ENCODE peak calls at places on chromosomes 7 and 10, in five cellular contexts. U is GM23338; Y is A549; B is effector memory CD4-positive, alpha-beta T cell; W is right cardiac atrium. K is an unnamed sample.

GRCh38 chr7:38310601-38311057 is 37.2 kb upstream of the TARP start:
- DNase-seq in U (no peak), Y (no peak), B (no peak), W (peak; percentile 80), K (no peak)

GRCh38 chr7:30913821-30914515 is 2.3 kb downstream of the AQP1 start:
- DNase-seq in U (no peak), Y (no peak), B (no peak), W (peak; percentile 55), K (no peak)

GRCh38 chr7:82726038-82726800 is 282.6 kb upstream of the CACNA2D1 start:
- DNase-seq in U (no peak), Y (no peak), B (no peak), W (no peak), K (no peak)

GRCh38 chr7:28354601-28355062 is 57.7 kb upstream of the CREB5 start:
- DNase-seq in U (peak; percentile 17), Y (peak; percentile 35), B (no peak), W (no peak), K (no peak)

GRCh38 chr7:77466455-77466854 is 50.3 kb upstream of the GSAP start:
- DNase-seq in U (no peak), Y (no peak), B (no peak), W (no peak), K (no peak)

GRCh38 chr7:68014031-68014774 is 1017.6 kb downstream of the TYW1 start:
- DNase-seq in U (no peak), Y (no peak), B (no peak), W (no peak), K (no peak)

GRCh38 chr7:71988176-71988575 is 424.0 kb downstream of the CALN1 start:
- DNase-seq in U (no peak), Y (no peak), B (no peak), W (no peak), K (no peak)

GRCh38 chr7:112995091-112995824 is 91.4 kb downstream of the GPR85 start:
- DNase-seq in U (peak; percentile 20), Y (no peak), B (no peak), W (peak; percentile 42), K (no peak)

GRCh38 chr7:38229386-38229785 is 44.0 kb downstream of the TARP start:
- DNase-seq in U (no peak), Y (no peak), B (no peak), W (no peak), K (no peak)

GRCh38 chr10:133528845-133529575 is 1.8 kb downstream of the CYP2E1 start:
- DNase-seq in U (peak; percentile 52), Y (no peak), B (no peak), W (no peak), K (no peak)

GRCh38 chr7:116393654-116394053 is 105.9 kb upstream of the CAV2 start:
- DNase-seq in U (no peak), Y (no peak), B (no peak), W (peak; percentile 54), K (no peak)

GRCh38 chr10:84265378-84265777 is 20.5 kb downstream of the RGR start:
- DNase-seq in U (no peak), Y (no peak), B (no peak), W (no peak), K (no peak)

GRCh38 chr7:108328174-108328651 is 128.0 kb downstream of the NRCAM start:
- DNase-seq in U (peak; percentile 50), Y (no peak), B (no peak), W (no peak), K (no peak)

GRCh38 chr10:6119423-6119822 is 30.6 kb downstream of the RBM17 start:
- DNase-seq in U (no peak), Y (no peak), B (no peak), W (no peak), K (no peak)

GRCh38 chr10:18378766-18379165 is 238.5 kb downstream of the CACNB2 start:
- DNase-seq in U (no peak), Y (no peak), B (no peak), W (no peak), K (no peak)

GRCh38 chr10:1732501-1733123 is 4.7 kb downstream of the ADARB2 start:
- DNase-seq in U (no peak), Y (no peak), B (no peak), W (no peak), K (no peak)

GRCh38 chr10:18594574-18595156 is 56.7 kb downstream of the NSUN6 start:
- DNase-seq in U (peak; percentile 51), Y (no peak), B (no peak), W (no peak), K (no peak)

GRCh38 chr10:72061491-72061890 is 26.9 kb downstream of the SPOCK2 start:
- DNase-seq in U (peak; percentile 64), Y (no peak), B (no peak), W (no peak), K (no peak)

GRCh38 chr7:1934017-1934416 is 263.9 kb downstream of the ELFN1 start:
- DNase-seq in U (no peak), Y (no peak), B (no peak), W (peak; percentile 31), K (peak; percentile 68)
- H3K27ac ChIP-seq in U (no peak overlapping the region), Y (no peak overlapping the region), B (no peak overlapping the region), W (no peak overlapping the region), K (no peak overlapping the region)

DNA sequence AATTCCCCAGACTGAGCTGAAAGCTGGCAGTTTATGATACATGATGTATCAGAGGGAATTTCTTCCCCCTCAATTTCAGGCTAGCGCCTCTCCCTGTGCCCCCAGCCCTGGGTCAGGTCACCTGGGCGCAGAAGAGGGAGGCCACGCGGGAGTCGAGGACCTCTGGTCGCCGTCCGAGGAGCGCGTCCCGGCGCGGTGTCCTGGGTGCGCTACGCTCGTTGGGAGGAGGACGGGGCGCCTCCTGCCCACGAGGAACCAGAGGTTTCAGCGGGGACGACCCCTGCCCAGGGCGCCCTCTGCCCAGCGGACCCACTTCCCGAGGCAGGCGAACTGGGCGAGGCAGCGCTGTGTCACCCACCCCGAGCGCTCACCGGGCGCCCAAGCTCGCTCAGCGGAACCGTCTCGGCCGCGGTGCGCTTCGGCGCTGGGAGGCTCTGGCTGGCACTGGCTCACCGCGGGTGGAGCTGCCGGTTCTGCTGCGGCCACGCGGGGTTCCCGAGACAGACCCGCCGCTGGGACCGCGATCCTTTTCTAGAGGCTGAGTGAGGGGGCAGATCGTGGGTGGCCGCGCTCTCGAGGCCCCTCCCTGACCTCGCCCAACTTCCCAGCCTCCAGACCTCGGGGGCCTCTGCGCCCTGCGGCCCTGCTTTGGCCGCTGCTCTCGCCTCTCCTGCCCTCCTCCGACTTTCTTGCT is at the start of gene FAM237B:
- DNase-seq in U (peak; percentile 56), Y (peak; percentile 21), B (no peak), W (peak; percentile 57), K (peak; percentile 74)
- H3K4me3 ChIP-seq in U (peak within 1 kb of the TSS; percentile 57), Y (peak within 1 kb of the TSS; percentile 39), B (no peak within 1 kb of the TSS), W (no peak within 1 kb of the TSS), K (no peak within 1 kb of the TSS)

DNA sequence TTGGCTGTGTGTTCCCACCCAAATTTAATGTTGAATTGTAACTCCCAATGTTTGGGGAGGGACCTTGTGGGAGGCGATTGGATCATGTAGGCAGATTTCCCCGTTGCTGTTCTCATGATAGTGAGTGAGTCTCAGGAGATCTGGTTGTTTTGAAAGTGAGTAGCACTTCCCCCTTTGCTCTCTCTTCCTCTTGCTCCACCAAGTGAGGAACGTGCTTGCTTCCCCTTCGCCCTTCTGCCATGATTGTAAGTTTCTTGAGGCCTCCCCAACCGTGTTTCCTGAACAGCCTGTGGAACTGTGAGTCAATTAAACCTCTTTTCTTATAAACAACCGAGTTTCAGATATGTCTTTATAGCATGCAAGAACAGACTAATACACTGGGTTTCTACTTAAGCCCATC is 176.3 kb downstream of the CDK14 start:
- DNase-seq in U (no peak), Y (no peak), B (no peak), W (no peak), K (no peak)
- H3K4me1 ChIP-seq in U (no peaks in the 10 kb centered on the region), Y (no peaks in the 10 kb centered on the region), B (no peaks in the 10 kb centered on the region), W (peaks cover 3% of the 10 kb centered on the region), K (no peaks in the 10 kb centered on the region)

DNA sequence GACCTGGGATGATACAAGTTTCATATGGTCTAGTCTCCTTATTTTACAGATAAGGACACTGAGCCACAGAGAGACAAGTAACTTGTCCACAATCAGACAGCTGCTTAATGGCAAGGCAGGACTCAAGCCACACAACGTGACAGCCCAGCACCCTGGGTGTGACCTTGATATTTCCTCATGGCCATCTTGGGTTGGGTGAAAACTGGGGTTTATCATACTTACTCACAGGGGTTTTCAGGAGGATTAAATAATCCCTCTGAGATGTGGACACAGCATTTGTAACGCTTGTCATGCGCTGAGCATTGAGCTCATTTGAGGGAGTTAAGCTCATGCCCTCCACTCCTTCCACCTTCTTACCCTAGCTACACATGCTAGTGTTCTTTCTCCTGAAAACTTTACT is 58.0 kb downstream of the ABLIM1 start:
- DNase-seq in U (no peak), Y (no peak), B (no peak), W (no peak), K (no peak)
- H3K27ac ChIP-seq in U (no peak overlapping the region), Y (no peak overlapping the region), B (no peak overlapping the region), W (no peak overlapping the region), K (no peak overlapping the region)

GRCh38 chr10:132166216-132166950 is 20.4 kb upstream of the DPYSL4 start:
- DNase-seq in U (no peak), Y (no peak), B (no peak), W (no peak), K (peak; percentile 64)
- H3K4me3 ChIP-seq in U (no peak overlapping the region), Y (no peak overlapping the region), B (no peak overlapping the region), W (no peak overlapping the region), K (no peak overlapping the region)

DNA sequence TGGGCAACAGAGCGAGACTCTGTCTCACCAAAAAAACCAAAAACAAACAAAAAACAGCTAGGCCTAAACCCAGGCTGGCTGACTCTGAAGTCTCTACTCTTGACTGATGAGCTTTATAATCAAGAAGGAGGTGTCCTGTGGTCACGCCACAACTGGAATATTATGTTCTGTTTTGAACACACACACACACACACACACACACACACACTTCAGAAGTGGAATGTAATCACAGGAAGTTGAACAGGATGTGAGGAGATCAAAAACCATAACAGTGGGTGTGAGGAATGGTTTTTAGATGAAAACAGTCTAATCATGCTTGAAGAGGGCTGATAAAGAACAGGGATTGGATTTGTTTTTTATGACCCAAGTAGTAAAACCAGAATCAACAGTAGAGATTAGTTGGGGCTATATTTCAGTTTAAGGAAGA is 51.1 kb upstream of the IL6 start:
- DNase-seq in U (no peak), Y (no peak), B (no peak), W (no peak), K (no peak)
- H3K4me1 ChIP-seq in U (peaks cover 13% of the 10 kb centered on the region), Y (peaks cover 30% of the 10 kb centered on the region), B (peaks cover 14% of the 10 kb centered on the region), W (no peaks in the 10 kb centered on the region), K (peaks cover 96% of the 10 kb centered on the region)

DNA sequence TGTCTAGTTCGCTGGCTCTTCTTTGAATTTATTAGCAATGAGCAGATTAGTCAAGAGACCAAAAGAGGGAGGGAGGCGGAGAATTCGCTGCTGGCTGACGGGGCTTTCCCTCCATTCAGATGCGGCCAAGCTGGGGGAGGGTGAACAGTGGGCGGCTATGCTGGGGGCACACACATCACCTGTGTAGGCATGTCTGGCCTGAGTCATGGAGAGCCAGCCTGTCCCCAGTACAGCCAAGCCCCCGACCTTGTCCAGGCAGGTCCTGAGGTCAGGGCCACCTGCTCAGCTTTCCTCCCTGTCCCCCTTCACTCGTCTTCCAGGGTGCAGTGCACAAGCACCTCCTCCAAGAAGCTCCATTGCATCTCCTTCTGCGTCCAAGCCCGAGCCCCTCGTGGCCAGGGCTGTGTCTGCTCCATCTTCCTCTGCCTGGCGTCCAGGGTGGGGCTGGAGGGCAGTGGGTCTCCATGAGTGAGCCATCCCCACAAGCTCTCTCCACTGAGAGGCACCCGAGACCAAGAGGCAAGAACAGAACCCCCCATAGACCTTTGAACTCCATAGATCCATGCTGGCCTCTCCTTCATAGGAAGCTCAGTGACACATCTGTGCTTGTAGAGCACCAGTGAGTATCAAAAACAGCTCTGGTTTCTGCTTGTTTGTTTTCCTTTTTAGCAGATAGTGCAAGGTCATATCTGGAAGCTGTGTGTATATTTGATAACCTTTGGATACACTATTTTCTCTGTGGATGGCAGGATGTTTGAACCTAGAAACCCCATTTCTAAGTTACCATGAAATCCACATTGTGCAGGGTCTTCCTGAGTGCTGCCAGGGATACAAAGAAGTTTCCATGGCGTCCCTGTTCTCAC is 1.9 kb upstream of the DEPP1 start:
- DNase-seq in U (no peak), Y (no peak), B (no peak), W (peak; percentile 62), K (peak; percentile 74)
- H3K27ac ChIP-seq in U (no peak overlapping the region), Y (peak overlapping the region; percentile 92), B (no peak overlapping the region), W (peak overlapping the region; percentile 89), K (peak overlapping the region; percentile 41)

K was measured in spleen.